ENCODE peak calls at places on chromosomes 1 and 21, in ten cellular contexts. Z is endothelial cell of umbilical vein, K is thoracic aorta, A is left lung, J is spleen, L is cardiac muscle cell, P is hepatocyte, O is osteoblast, N is pancreas, M is breast epithelium. B is an unnamed sample.

GRCh38 chr1:246117066-246117791 is 389.9 kb downstream of the SMYD3 start:
- DNase-seq in Z (peak), K (no peak), A (no peak), J (no peak), L (peak), P (peak), O (peak), N (peak), M (no peak), B (no peak)

GRCh38 chr21:35616090-35616489 is 444.2 kb downstream of the SETD4 start:
- DNase-seq in Z (peak), K (no peak), A (no peak), J (no peak), L (no peak), P (no peak), O (no peak), N (no peak), M (no peak), B (no peak)

GRCh38 chr21:42563261-42564045 is 49.8 kb downstream of the SLC37A1 start:
- DNase-seq in Z (no peak), K (no peak), A (peak), J (peak), L (no peak), P (no peak), O (no peak), N (no peak), M (peak), B (peak)

GRCh38 chr21:16570856-16571255 is 841.1 kb downstream of the USP25 start:
- DNase-seq in Z (no peak), K (no peak), A (no peak), J (no peak), L (no peak), P (no peak), O (no peak), N (no peak), M (no peak), B (no peak)

GRCh38 chr1:19893687-19894086 is 11.5 kb downstream of the OTUD3 start:
- DNase-seq in Z (no peak), K (no peak), A (no peak), J (no peak), L (no peak), P (no peak), O (no peak), N (no peak), M (no peak), B (no peak)

GRCh38 chr1:14600405-14601150 is 2.1 kb downstream of the KAZN start:
- DNase-seq in Z (no peak), K (no peak), A (no peak), J (no peak), L (peak), P (peak), O (no peak), N (no peak), M (no peak), B (no peak)

GRCh38 chr1:192516776-192517297 is 58.7 kb upstream of the RGS1 start:
- DNase-seq in Z (no peak), K (no peak), A (no peak), J (no peak), L (no peak), P (no peak), O (peak), N (no peak), M (no peak), B (no peak)

GRCh38 chr1:121522061-121522759 is 337.4 kb downstream of the SRGAP2C start:
- DNase-seq in Z (no peak), K (no peak), A (peak), J (no peak), L (no peak), P (peak), O (no peak), N (peak), M (no peak), B (no peak)

GRCh38 chr1:219837274-219837993 is 90.9 kb downstream of the SLC30A10 start:
- DNase-seq in Z (peak), K (no peak), A (no peak), J (no peak), L (peak), P (peak), O (peak), N (no peak), M (no peak), B (no peak)

GRCh38 chr1:147545133-147545532 is 3.8 kb downstream of the BCL9 start:
- DNase-seq in Z (no peak), K (no peak), A (peak), J (peak), L (no peak), P (peak), O (peak), N (peak), M (peak), B (peak)

GRCh38 chr1:178057863-178058576 is 35.9 kb upstream of the RASAL2 start:
- DNase-seq in Z (peak), K (no peak), A (no peak), J (no peak), L (peak), P (peak), O (peak), N (no peak), M (no peak), B (no peak)

GRCh38 chr1:159889821-159890252 is 10.1 kb downstream of the CFAP45 start:
- DNase-seq in Z (peak), K (no peak), A (peak), J (no peak), L (no peak), P (no peak), O (peak), N (no peak), M (no peak), B (no peak)
- TF ChIP-seq CTCF in Z (no peak), K (no peak), A (no peak), J (no peak), L (no peak), P (no peak), O (no peak), N (no peak), M (no peak), B (no peak)

DNA sequence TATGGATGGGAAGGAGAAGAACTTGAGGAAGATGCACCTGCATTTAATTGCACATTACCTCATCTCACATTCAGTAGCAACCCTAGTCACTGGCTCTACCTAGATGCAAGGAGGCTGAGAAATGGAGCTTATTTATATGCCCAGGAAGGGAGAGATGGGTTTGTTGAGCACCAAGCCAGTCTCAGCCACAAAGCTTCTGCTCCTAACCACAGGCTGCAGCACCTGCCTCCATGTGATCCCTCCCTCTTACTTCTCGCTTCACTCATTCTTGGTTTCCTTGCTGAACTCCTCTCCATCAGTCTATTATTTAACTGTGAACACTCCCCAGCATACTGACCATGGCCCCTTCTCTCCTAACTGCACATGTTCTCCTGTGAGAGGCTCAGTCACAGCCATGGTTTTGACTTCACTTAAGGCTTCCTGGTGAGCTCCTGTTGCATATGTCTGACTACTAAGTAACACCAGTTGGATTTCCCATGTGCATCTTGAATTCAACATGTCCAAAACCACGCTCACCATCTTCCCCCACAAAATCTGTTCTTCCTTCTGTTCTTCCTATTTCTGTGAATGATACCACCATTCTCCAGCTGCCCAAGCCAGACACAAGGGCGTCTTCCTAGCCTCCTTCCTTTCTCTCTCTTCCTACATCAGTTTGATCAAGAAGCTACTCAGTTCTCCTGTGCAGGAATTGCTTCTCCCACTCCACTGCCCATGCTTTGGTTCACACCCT is 139.8 kb downstream of the AK5 start:
- DNase-seq in Z (no peak), K (no peak), A (no peak), J (no peak), L (no peak), P (no peak), O (no peak), N (no peak), M (no peak), B (no peak)
- H3K4me3 ChIP-seq in Z (no peak), K (no peak), A (no peak), J (no peak), L (no peak), P (no peak), O (no peak), N (no peak), M (no peak), B (no peak)

GRCh38 chr1:204398197-204399125 is 13.2 kb downstream of the PPP1R15B start:
- DNase-seq in Z (peak), K (no peak), A (peak), J (no peak), L (peak), P (peak), O (peak), N (peak), M (peak), B (no peak)
- H3K27ac ChIP-seq in Z (no peak), K (no peak), A (no peak), J (no peak), L (no peak), P (peak), O (no peak), N (peak), M (peak), B (peak)

GRCh38 chr1:238119060-238119459 is 228.3 kb upstream of the ZP4 start:
- DNase-seq in Z (no peak), K (no peak), A (no peak), J (no peak), L (no peak), P (no peak), O (no peak), N (no peak), M (no peak), B (no peak)
- TF ChIP-seq CTCF in Z (no peak), K (no peak), A (no peak), J (no peak), L (no peak), P (no peak), O (no peak), N (no peak), M (no peak), B (no peak)